ENCODE peak calls at places on chromosome 1, in six cellular contexts. M is dorsolateral prefrontal cortex, G is AG04450, X is adrenal gland, F is lung, R is fibroblast of lung. A is an unnamed sample.

GRCh38 chr1:17056586-17056985 is 2.8 kb upstream of the SDHB start:
- DNase-seq in M (no peak), G (no peak), X (no peak), F (no peak), R (no peak), A (no peak)

GRCh38 chr1:78280626-78281025 is 210.1 kb upstream of the PTGFR start:
- DNase-seq in M (no peak), G (no peak), X (no peak), F (no peak), R (no peak), A (no peak)

GRCh38 chr1:116902027-116902426 is 7.7 kb upstream of the PTGFRN start:
- DNase-seq in M (no peak), G (no peak), X (no peak), F (no peak), R (no peak), A (no peak)

GRCh38 chr1:33334081-33334552 is 13.2 kb upstream of the A3GALT2 start:
- DNase-seq in M (no peak), G (no peak), X (no peak), F (no peak), R (peak), A (no peak)

GRCh38 chr1:161335796-161336195 is 21.6 kb downstream of the SDHC start:
- DNase-seq in M (no peak), G (peak), X (no peak), F (no peak), R (no peak), A (no peak)

GRCh38 chr1:17581389-17582123 is 42.1 kb downstream of the ARHGEF10L start:
- DNase-seq in M (no peak), G (no peak), X (no peak), F (no peak), R (no peak), A (no peak)

GRCh38 chr1:26237230-26237966 is 3.4 kb downstream of the CEP85 start:
- DNase-seq in M (no peak), G (no peak), X (no peak), F (no peak), R (peak), A (no peak)

GRCh38 chr1:1013922-1014617 is 773 bp downstream of the ISG15 start:
- DNase-seq in M (no peak), G (no peak), X (no peak), F (no peak), R (peak), A (no peak)

GRCh38 chr1:171739646-171740045 is 2.2 kb downstream of the VAMP4 start:
- DNase-seq in M (no peak), G (no peak), X (no peak), F (no peak), R (peak), A (no peak)

GRCh38 chr1:8239306-8240023 is 78.4 kb upstream of the SLC45A1 start:
- DNase-seq in M (no peak), G (no peak), X (no peak), F (no peak), R (peak), A (peak)

GRCh38 chr1:117754061-117754969 is 148.5 kb downstream of the TENT5C start:
- DNase-seq in M (peak), G (peak), X (peak), F (peak), R (peak), A (peak)

GRCh38 chr1:198620951-198621824 is 17.7 kb upstream of the PTPRC start:
- DNase-seq in M (no peak), G (no peak), X (no peak), F (no peak), R (no peak), A (no peak)

GRCh38 chr1:45673956-45674355 is 12.4 kb downstream of the GPBP1L1 start:
- DNase-seq in M (no peak), G (no peak), X (no peak), F (no peak), R (peak), A (no peak)

GRCh38 chr1:227729144-227729880 is 5.8 kb downstream of the JMJD4 start:
- DNase-seq in M (no peak), G (no peak), X (no peak), F (no peak), R (no peak), A (no peak)

DNA sequence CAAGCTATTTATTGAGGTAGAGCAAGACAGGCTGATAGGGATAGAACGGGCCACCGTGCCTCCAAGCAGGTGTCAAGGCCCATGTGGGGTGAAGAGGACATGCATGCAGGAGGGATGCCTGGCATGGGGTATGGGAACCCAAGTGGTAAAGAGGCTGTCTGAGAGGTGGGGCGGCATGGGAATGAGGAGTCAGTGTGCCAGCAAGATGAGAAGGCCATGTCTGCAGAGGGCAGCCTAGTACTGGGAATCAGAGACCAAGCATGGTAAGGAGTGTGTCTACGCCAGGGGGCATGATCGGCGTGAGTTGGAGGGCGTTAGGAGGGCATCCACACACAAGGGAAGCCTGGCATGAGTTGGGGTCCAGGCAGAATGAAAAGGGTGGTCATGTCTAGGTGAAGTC is 303.7 kb upstream of the PLD5 start:
- DNase-seq in M (peak), G (no peak), X (no peak), F (no peak), R (no peak), A (no peak)
- TF ChIP-seq CTCF in M (peak), G (no peak), X (no peak), F (no peak), R (no peak), A (no peak)

DNA sequence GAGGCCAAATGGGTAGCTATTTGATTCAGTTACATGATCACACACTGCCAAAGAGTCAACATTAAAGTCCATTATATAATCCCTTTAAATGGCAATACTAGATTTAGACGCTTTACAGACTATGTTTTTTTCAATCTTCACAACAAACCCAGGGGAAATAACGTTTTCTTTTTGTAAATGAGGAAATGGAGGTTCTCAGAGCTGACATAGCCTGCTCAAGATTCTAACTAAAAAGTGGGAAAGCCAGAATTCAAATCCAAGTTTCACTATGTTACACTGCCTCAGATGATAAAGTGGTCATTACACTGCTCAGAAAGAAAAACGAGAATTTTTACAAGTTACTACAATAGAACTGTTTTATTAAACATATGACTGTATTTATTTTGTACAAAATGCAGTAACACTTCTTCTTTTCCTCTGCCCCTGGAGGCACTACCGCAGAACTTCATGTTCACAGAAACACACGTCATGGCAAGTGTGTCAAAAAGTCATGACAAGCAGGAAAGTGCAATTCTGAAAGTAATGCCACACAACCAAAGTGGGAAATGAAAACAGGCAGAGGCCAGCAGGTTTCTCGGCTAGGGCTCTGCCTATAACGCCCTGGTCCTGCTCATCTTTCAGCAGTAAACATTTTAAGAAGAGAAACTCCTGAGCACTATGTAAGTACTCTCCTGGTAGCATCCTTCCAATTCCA is 19.0 kb downstream of the THEMIS2 start:
- DNase-seq in M (no peak), G (no peak), X (no peak), F (no peak), R (no peak), A (no peak)
- TF ChIP-seq CTCF in M (no peak), G (no peak), X (no peak), F (no peak), R (no peak), A (no peak)

GRCh38 chr1:197178998-197179397 is 32.5 kb upstream of the ASPM start:
- DNase-seq in M (no peak), G (no peak), X (no peak), F (no peak), R (peak), A (no peak)
- TF ChIP-seq CTCF in M (no peak), G (peak), X (no peak), F (no peak), R (peak), A (peak)

GRCh38 chr1:54310439-54311328 is 95.5 kb downstream of the SSBP3 start:
- DNase-seq in M (no peak), G (no peak), X (peak), F (peak), R (peak), A (no peak)
- TF ChIP-seq CTCF in M (peak), G (peak), X (peak), F (no peak), R (peak), A (peak)

DNA sequence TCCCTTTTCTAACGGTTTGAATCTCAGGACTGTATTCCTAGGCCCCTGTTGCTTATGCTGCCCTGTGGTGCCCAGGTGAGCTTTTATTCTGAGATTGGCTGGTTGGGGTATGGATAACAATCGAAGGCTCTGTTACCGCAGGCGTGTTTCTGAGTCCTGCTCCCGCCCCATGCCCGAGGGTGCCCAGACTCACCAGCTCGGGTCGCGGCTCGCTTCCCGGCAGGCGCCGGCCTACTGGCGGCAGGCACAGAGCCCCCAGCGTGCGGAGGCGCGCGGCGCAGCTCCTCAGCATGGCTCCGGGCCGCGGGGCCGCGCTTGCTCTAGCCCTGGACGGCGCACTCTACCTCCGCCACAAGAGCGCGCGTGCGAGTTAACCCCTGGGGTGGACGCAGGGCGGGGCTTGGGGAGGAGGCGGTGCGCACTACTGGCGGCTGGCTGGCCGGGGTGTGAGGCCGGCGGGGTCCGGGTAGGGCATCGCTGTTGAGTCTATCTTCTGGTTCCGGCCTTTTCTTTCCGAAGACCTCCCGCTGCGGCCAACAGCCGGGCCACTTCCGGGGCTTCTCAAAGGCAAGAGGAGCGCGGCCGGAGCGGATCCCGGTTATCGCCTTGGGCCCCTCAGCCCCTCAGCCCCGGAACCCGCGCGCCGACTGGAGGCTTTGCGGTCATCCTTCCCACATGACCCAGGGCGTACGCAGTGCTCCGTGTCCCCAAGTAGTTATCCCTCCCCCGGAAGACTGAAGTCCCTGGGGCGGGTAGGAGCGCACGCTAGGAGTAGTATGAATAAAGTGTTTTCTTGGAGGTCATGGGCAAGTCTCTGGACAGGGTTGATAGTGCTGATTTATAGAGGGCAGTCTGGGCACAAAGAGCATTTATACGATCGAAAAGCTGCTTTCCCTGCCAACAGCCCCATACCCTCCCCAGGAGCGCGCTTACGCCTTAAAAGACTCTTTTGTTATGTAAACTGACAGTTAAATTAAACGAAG is at the start of gene THEM4:
- DNase-seq in M (peak), G (peak), X (peak), F (peak), R (peak), A (peak)
- TF ChIP-seq CTCF in M (no peak), G (peak), X (no peak), F (peak), R (no peak), A (peak)

DNA sequence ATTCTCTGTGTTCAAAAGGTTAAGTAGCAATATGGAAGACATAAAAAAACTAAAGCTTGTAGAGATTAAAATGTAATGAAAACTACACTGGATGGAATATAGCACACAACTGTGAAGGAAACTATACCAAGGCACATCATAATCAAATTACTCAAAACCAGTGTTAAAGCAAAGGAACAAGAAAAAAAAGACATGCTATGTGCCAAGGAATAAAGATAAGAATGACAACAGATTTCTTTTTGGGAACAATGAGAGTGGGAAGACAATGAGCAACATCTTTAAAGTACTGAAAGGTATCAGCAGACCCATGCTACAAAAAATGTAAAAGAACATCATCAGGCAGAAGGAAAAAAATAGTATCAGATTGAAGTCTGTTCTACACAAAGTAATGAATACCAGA is 157.8 kb downstream of the VPS13D start:
- DNase-seq in M (no peak), G (no peak), X (no peak), F (no peak), R (peak), A (no peak)
- TF ChIP-seq CTCF in M (no peak), G (no peak), X (no peak), F (no peak), R (no peak), A (no peak)

DNA sequence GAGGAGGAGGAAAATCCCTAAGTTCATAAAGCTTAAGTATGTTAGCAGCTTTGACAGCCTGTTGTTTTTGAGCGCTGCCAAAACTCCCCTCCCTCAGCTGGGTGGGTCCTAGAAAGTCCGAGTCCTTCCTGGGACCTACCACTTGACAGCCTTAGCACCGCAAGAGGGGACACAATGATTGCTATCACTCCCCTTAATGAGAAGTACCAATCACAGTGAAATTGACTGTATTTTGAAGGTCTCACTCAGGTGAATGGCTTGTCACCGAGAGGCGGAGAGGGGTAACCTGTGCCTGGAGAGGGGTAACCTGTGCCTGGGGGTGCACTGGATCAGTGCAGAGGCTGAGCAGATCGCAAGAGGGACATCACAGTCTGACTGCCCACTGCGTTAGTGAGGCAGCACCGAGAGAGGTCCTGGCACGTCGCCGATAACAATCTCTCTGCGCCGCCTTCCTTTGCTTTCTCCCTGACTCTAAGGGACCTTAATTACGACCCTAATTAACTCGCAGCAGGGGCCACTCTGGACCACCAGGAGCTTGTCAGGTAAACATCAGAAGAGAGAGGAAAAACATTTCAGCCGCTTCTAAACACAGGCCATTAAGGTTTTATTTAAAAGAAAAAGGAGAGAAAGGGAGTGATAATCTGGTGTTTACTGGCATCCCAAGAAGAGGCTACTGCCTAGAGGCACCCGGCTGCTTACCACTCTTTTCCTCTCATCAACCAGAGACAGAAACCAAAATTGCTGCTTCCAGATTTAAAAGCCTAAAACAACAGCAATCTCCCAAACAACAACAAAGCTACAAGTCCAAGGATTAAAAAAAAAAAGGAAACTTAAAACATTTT is 25.7 kb upstream of the KCNK1 start:
- DNase-seq in M (no peak), G (no peak), X (no peak), F (no peak), R (no peak), A (no peak)
- TF ChIP-seq CTCF in M (no peak), G (no peak), X (no peak), F (no peak), R (no peak), A (no peak)

GRCh38 chr1:21655259-21655658 is 13.9 kb downstream of the RAP1GAP start:
- DNase-seq in M (peak), G (no peak), X (no peak), F (no peak), R (no peak), A (no peak)

GRCh38 chr1:21659924-21660326 is 9.2 kb downstream of the RAP1GAP start:
- DNase-seq in M (peak), G (no peak), X (no peak), F (no peak), R (no peak), A (no peak)

GRCh38 chr1:21659099-21659923 is 9.8 kb downstream of the RAP1GAP start:
- DNase-seq in M (peak), G (no peak), X (peak), F (peak), R (peak), A (peak)

GRCh38 chr1:21655748-21656147 is 13.4 kb downstream of the RAP1GAP start:
- DNase-seq in M (peak), G (no peak), X (no peak), F (no peak), R (no peak), A (no peak)

GRCh38 chr1:21657456-21658190 is 11.5 kb downstream of the RAP1GAP start:
- DNase-seq in M (peak), G (no peak), X (no peak), F (no peak), R (no peak), A (no peak)
- TF ChIP-seq CTCF in M (no peak), G (no peak), X (no peak), F (no peak), R (no peak), A (peak)

A was measured in retinal pigment epithelial cell.